ENCODE peak calls at places on chromosomes 2 and 18, in ten cellular contexts. Q is mesenteric fat pad; Z is SIG-M5; X is stimulated activated CD8-positive, alpha-beta memory T cell treated with anti-CD3 and anti-CD28 coated beads, Interleukin-4, amount 100 ng/mL, for 4 hours; O is activated T-cell treated with anti-CD3 and anti-CD28 coated beads, Interleukin-2, amount 50 U/mL, for 24 hours; W is NCI-H345; I is endothelial cell; B is left cardiac atrium; E is AG04450; P is stomach. U is an unnamed sample.

GRCh38 chr2:138559648-138560047 is 58.1 kb downstream of the SPOPL start:
- DNase-seq in Q (no peak), Z (no peak), X (no peak), O (no peak), W (no peak), I (no peak), B (no peak), E (no peak), P (no peak), U (no peak)

GRCh38 chr2:207768168-207768890 is 1.4 kb downstream of the FZD5 start:
- DNase-seq in Q (no peak), Z (no peak), X (no peak), O (peak; percentile 65), W (no peak), I (peak; percentile 55), B (peak; percentile 60), E (no peak), P (peak; percentile 69), U (peak; percentile 84)

GRCh38 chr2:219461669-219462068 is 27.0 kb downstream of the SPEG start:
- DNase-seq in Q (no peak), Z (no peak), X (no peak), O (no peak), W (no peak), I (no peak), B (no peak), E (no peak), P (no peak), U (peak; percentile 33)

GRCh38 chr2:175393851-175394250 is 212.3 kb upstream of the ATP5MC3 start:
- DNase-seq in Q (no peak), Z (no peak), X (no peak), O (no peak), W (no peak), I (no peak), B (no peak), E (no peak), P (no peak), U (no peak)

GRCh38 chr2:171185941-171186340 is 25.2 kb upstream of the TLK1 start:
- DNase-seq in Q (no peak), Z (no peak), X (no peak), O (no peak), W (no peak), I (no peak), B (no peak), E (peak; percentile 47), P (no peak), U (no peak)

GRCh38 chr18:46401486-46402115 is 255.4 kb downstream of the LOXHD1 start:
- DNase-seq in Q (no peak), Z (no peak), X (no peak), O (no peak), W (peak; percentile 5), I (no peak), B (no peak), E (no peak), P (no peak), U (no peak)

GRCh38 chr2:28413152-28413895 is 20.7 kb downstream of the FOSL2 start:
- DNase-seq in Q (no peak), Z (no peak), X (no peak), O (peak; percentile 31), W (no peak), I (no peak), B (no peak), E (no peak), P (no peak), U (no peak)

GRCh38 chr18:24792164-24792563 is 331.7 kb downstream of the HRH4 start:
- DNase-seq in Q (no peak), Z (no peak), X (no peak), O (no peak), W (no peak), I (no peak), B (no peak), E (no peak), P (no peak), U (no peak)

GRCh38 chr18:50065039-50065438 is 129.9 kb downstream of the MYO5B start:
- DNase-seq in Q (no peak), Z (no peak), X (no peak), O (no peak), W (no peak), I (no peak), B (no peak), E (no peak), P (no peak), U (no peak)

GRCh38 chr2:69060938-69061501 is 48.0 kb downstream of the ANTXR1 start:
- DNase-seq in Q (no peak), Z (no peak), X (no peak), O (no peak), W (no peak), I (no peak), B (no peak), E (no peak), P (no peak), U (no peak)

GRCh38 chr18:79870369-79871025 is 72.8 kb downstream of the KCNG2 start:
- DNase-seq in Q (peak; percentile 26), Z (no peak), X (no peak), O (no peak), W (no peak), I (no peak), B (no peak), E (no peak), P (no peak), U (peak; percentile 58)

GRCh38 chr2:238255146-238255545 is 15.3 kb upstream of the HES6 start:
- DNase-seq in Q (no peak), Z (no peak), X (no peak), O (no peak), W (peak; percentile 17), I (no peak), B (no peak), E (no peak), P (no peak), U (peak; percentile 15)

GRCh38 chr2:100819365-100820345 is at the start of gene NPAS2:
- DNase-seq in Q (no peak), Z (no peak), X (no peak), O (peak; percentile 62), W (peak; percentile 47), I (peak; percentile 53), B (peak; percentile 64), E (no peak), P (peak; percentile 53), U (no peak)

GRCh38 chr2:20015482-20016083 is 3.1 kb upstream of the MATN3 start:
- DNase-seq in Q (no peak), Z (no peak), X (no peak), O (no peak), W (peak; percentile 49), I (peak; percentile 32), B (no peak), E (peak; percentile 18), P (no peak), U (no peak)

GRCh38 chr2:176161041-176161785 is 4.1 kb downstream of the HOXD3 start:
- DNase-seq in Q (no peak), Z (no peak), X (no peak), O (no peak), W (no peak), I (no peak), B (no peak), E (no peak), P (no peak), U (no peak)

GRCh38 chr18:2183432-2183831 is 387.9 kb downstream of the METTL4 start:
- DNase-seq in Q (no peak), Z (no peak), X (no peak), O (no peak), W (no peak), I (no peak), B (no peak), E (no peak), P (no peak), U (no peak)

GRCh38 chr18:31497711-31498449 is at the start of gene DSG2:
- DNase-seq in Q (peak; percentile 92), Z (no peak), X (no peak), O (peak; percentile 43), W (peak; percentile 63), I (peak; percentile 57), B (peak; percentile 74), E (no peak), P (peak; percentile 86), U (peak; percentile 85)

GRCh38 chr2:105261061-105261460 is 19.5 kb downstream of the GPR45 start:
- DNase-seq in Q (no peak), Z (no peak), X (no peak), O (no peak), W (no peak), I (no peak), B (no peak), E (peak; percentile 85), P (no peak), U (no peak)